ENCODE peak calls at places on chromosome 22, in nine cellular contexts. H is RWPE2; C is Panc1; U is K562; D is naive B cell; B is activated T-cell treated with anti-CD3 and anti-CD28 coated beads, Interleukin-2, amount 50 U/mL, for 72 hours; V is IMR-90; O is heart left ventricle; P is left cardiac atrium. Q is an unnamed sample.

GRCh38 chr22:50568626-50569025 is 5.9 kb upstream of the SYCE3 start:
- ATAC-seq in H (no peak), C (no peak), U (no peak), D (no peak), B (no peak), V (no peak), O (peak; percentile 18), P (no peak), Q (no peak)

GRCh38 chr22:46069518-46070214 is 80.7 kb upstream of the PPARA start:
- ATAC-seq in H (peak; percentile 28), C (peak; percentile 44), U (no peak), D (peak; percentile 17), B (no peak), V (peak; percentile 14), O (peak; percentile 60), P (peak; percentile 62), Q (peak; percentile 52)

GRCh38 chr22:48105254-48105653 is 1342.8 kb downstream of the TBC1D22A start:
- ATAC-seq in H (no peak), C (no peak), U (no peak), D (no peak), B (no peak), V (no peak), O (no peak), P (no peak), Q (no peak)

GRCh38 chr22:43317252-43317651 is 25.9 kb downstream of the SCUBE1 start:
- ATAC-seq in H (no peak), C (no peak), U (no peak), D (no peak), B (no peak), V (no peak), O (no peak), P (peak; percentile 45), Q (no peak)

GRCh38 chr22:37465721-37466120 is 20.5 kb downstream of the MFNG start:
- ATAC-seq in H (peak; percentile 14), C (no peak), U (no peak), D (no peak), B (no peak), V (no peak), O (no peak), P (no peak), Q (no peak)

GRCh38 chr22:21634844-21635243 is 2.3 kb downstream of the CCDC116 start:
- ATAC-seq in H (no peak), C (no peak), U (no peak), D (no peak), B (no peak), V (no peak), O (no peak), P (no peak), Q (no peak)

GRCh38 chr22:26503758-26504157 is 8.5 kb downstream of the TFIP11 start:
- ATAC-seq in H (no peak), C (no peak), U (no peak), D (no peak), B (no peak), V (no peak), O (peak; percentile 45), P (no peak), Q (no peak)

GRCh38 chr22:29039148-29039547 is 22.5 kb downstream of the C22orf31 start:
- ATAC-seq in H (no peak), C (no peak), U (no peak), D (no peak), B (no peak), V (no peak), O (no peak), P (no peak), Q (no peak)

GRCh38 chr22:50016988-50017700 is 4.6 kb upstream of the IL17REL start:
- ATAC-seq in H (peak; percentile 58), C (peak; percentile 6), U (no peak), D (no peak), B (peak; percentile 73), V (no peak), O (no peak), P (no peak), Q (no peak)

GRCh38 chr22:44037519-44038370 is 13.6 kb downstream of the PARVB start:
- ATAC-seq in H (peak; percentile 100), C (peak; percentile 98), U (no peak), D (no peak), B (no peak), V (peak; percentile 96), O (peak; percentile 96), P (peak; percentile 98), Q (peak; percentile 100)

GRCh38 chr22:42805998-42806481 is 51.0 kb downstream of the ARFGAP3 start:
- ATAC-seq in H (peak; percentile 26), C (peak; percentile 21), U (no peak), D (no peak), B (no peak), V (peak; percentile 42), O (peak; percentile 25), P (peak; percentile 40), Q (no peak)

GRCh38 chr22:26550498-26551033 is 38.3 kb upstream of the TFIP11 start:
- ATAC-seq in H (no peak), C (no peak), U (no peak), D (no peak), B (no peak), V (peak; percentile 81), O (peak; percentile 87), P (peak; percentile 89), Q (peak; percentile 70)

GRCh38 chr22:45344339-45344738 is 34.6 kb downstream of the FAM118A start:
- ATAC-seq in H (no peak), C (no peak), U (peak; percentile 84), D (no peak), B (no peak), V (no peak), O (peak; percentile 55), P (peak; percentile 58), Q (no peak)

GRCh38 chr22:21055880-21056319 is 10.2 kb downstream of the LRRC74B start:
- ATAC-seq in H (no peak), C (no peak), U (peak; percentile 73), D (no peak), B (no peak), V (no peak), O (no peak), P (no peak), Q (no peak)

GRCh38 chr22:38304526-38304925 is 12.7 kb downstream of the CSNK1E start:
- ATAC-seq in H (no peak), C (no peak), U (no peak), D (no peak), B (no peak), V (peak; percentile 24), O (peak; percentile 63), P (peak; percentile 23), Q (no peak)

GRCh38 chr22:44154431-44154942 is 26.2 kb upstream of the PARVG start:
- ATAC-seq in H (no peak), C (no peak), U (no peak), D (no peak), B (no peak), V (no peak), O (no peak), P (no peak), Q (no peak)

GRCh38 chr22:17120711-17121234 is 387 bp downstream of the TMEM121B start:
- ATAC-seq in H (peak; percentile 11), C (peak; percentile 78), U (peak; percentile 22), D (peak; percentile 38), B (peak; percentile 35), V (peak; percentile 49), O (peak; percentile 17), P (no peak), Q (no peak)

GRCh38 chr22:37279469-37279868 is 2.8 kb upstream of the CYTH4 start:
- ATAC-seq in H (no peak), C (no peak), U (no peak), D (no peak), B (no peak), V (no peak), O (no peak), P (no peak), Q (no peak)

GRCh38 chr22:28873183-28873964 is 10.0 kb upstream of the ZNRF3 start:
- ATAC-seq in H (no peak), C (no peak), U (peak; percentile 86), D (no peak), B (peak; percentile 60), V (peak; percentile 21), O (no peak), P (no peak), Q (no peak)

GRCh38 chr22:37751449-37752188 is 54.8 kb downstream of the TRIOBP start:
- ATAC-seq in H (no peak), C (peak; percentile 15), U (no peak), D (no peak), B (no peak), V (no peak), O (no peak), P (peak; percentile 1), Q (no peak)

GRCh38 chr22:45224331-45224730 is 16.4 kb downstream of the KIAA0930 start:
- ATAC-seq in H (no peak), C (no peak), U (no peak), D (no peak), B (no peak), V (no peak), O (no peak), P (no peak), Q (no peak)

GRCh38 chr22:24161909-24162308 is 19.4 kb upstream of the SUSD2 start:
- ATAC-seq in H (no peak), C (no peak), U (no peak), D (no peak), B (no peak), V (no peak), O (no peak), P (no peak), Q (no peak)

GRCh38 chr22:42769574-42770447 is 49.1 kb upstream of the A4GALT start:
- ATAC-seq in H (peak; percentile 35), C (peak; percentile 63), U (peak; percentile 60), D (peak; percentile 92), B (no peak), V (peak; percentile 92), O (peak; percentile 73), P (peak; percentile 86), Q (no peak)

GRCh38 chr22:39967996-39968968 is 8.1 kb downstream of the TMA7B start:
- ATAC-seq in H (no peak), C (no peak), U (no peak), D (no peak), B (no peak), V (no peak), O (peak; percentile 74), P (peak; percentile 74), Q (peak; percentile 37)

GRCh38 chr22:19848298-19849224 is 6.1 kb downstream of the GNB1L start:
- ATAC-seq in H (peak; percentile 60), C (peak; percentile 40), U (peak; percentile 7), D (no peak), B (no peak), V (no peak), O (no peak), P (no peak), Q (no peak)

GRCh38 chr22:26766510-26767350 is 109.3 kb downstream of the MIAT start:
- ATAC-seq in H (no peak), C (no peak), U (no peak), D (no peak), B (no peak), V (no peak), O (no peak), P (no peak), Q (no peak)

GRCh38 chr22:20867179-20868099 is 8.6 kb downstream of the SNAP29 start:
- ATAC-seq in H (no peak), C (no peak), U (peak; percentile 94), D (no peak), B (no peak), V (peak; percentile 76), O (peak; percentile 90), P (peak; percentile 87), Q (peak; percentile 53)

GRCh38 chr22:50226224-50227165 is 18.3 kb downstream of the TUBGCP6 start:
- ATAC-seq in H (no peak), C (no peak), U (peak; percentile 36), D (no peak), B (no peak), V (no peak), O (no peak), P (no peak), Q (no peak)

GRCh38 chr22:39501644-39502108 is 414 bp upstream of the MIEF1 start:
- ATAC-seq in H (peak; percentile 35), C (peak; percentile 62), U (peak; percentile 55), D (peak; percentile 27), B (no peak), V (no peak), O (no peak), P (no peak), Q (peak; percentile 51)

GRCh38 chr22:47486569-47487312 is 724.3 kb downstream of the TBC1D22A start:
- ATAC-seq in H (no peak), C (no peak), U (no peak), D (no peak), B (peak; percentile 51), V (no peak), O (no peak), P (no peak), Q (no peak)

GRCh38 chr22:21642584-21643448 is 714 bp downstream of the SDF2L1 start:
- ATAC-seq in H (peak; percentile 14), C (peak; percentile 43), U (peak; percentile 68), D (no peak), B (peak; percentile 8), V (no peak), O (peak; percentile 11), P (peak; percentile 12), Q (peak; percentile 43)

Q was measured in SK-N-SH treated with all-trans-retinoic acid at 6 μM for 48 hours.